ENCODE peak calls at places on chromosomes 5 and 9, in five cellular contexts. P is NB4, D is tibial nerve, W is A549, S is body of pancreas. R is an unnamed sample.
A peak's percentile ranks its signal among the peaks of the same experiment; 100 is the strongest.

GRCh38 chr9:137524597-137525317 is 25.4 kb downstream of the PNPLA7 start:
- DNase-seq in P (no peak), D (no peak), W (no peak), S (no peak), R (no peak)

GRCh38 chr9:84139296-84140100 is 158.9 kb downstream of the RMI1 start:
- DNase-seq in P (peak; percentile 48), D (peak; percentile 47), W (no peak), S (peak; percentile 60), R (no peak)

GRCh38 chr9:5799314-5799713 is 33.6 kb downstream of the ERMP1 start:
- DNase-seq in P (peak; percentile 75), D (peak; percentile 13), W (peak; percentile 41), S (peak; percentile 39), R (no peak)

GRCh38 chr9:97593960-97594359 is 39.2 kb downstream of the TSTD2 start:
- DNase-seq in P (no peak), D (no peak), W (no peak), S (no peak), R (no peak)

GRCh38 chr9:8802242-8802641 is 1002.7 kb upstream of the DMAC1 start:
- DNase-seq in P (no peak), D (no peak), W (no peak), S (no peak), R (no peak)

GRCh38 chr5:32562841-32563240 is 22.5 kb upstream of the SUB1 start:
- DNase-seq in P (no peak), D (no peak), W (no peak), S (no peak), R (no peak)

GRCh38 chr5:149694007-149694406 is 36.1 kb upstream of the PPARGC1B start:
- DNase-seq in P (no peak), D (no peak), W (no peak), S (no peak), R (no peak)

GRCh38 chr9:73683862-73684591 is 532.4 kb downstream of the ANXA1 start:
- DNase-seq in P (peak; percentile 17), D (no peak), W (no peak), S (no peak), R (no peak)

GRCh38 chr5:91077623-91078022 is 305.5 kb downstream of the ARRDC3 start:
- DNase-seq in P (no peak), D (no peak), W (no peak), S (no peak), R (no peak)

GRCh38 chr5:171840701-171841522 is 55.3 kb downstream of the SMIM23 start:
- DNase-seq in P (peak; percentile 84), D (no peak), W (no peak), S (peak; percentile 24), R (peak; percentile 68)

GRCh38 chr9:114121445-114122151 is 22.5 kb upstream of the KIF12 start:
- DNase-seq in P (no peak), D (no peak), W (no peak), S (no peak), R (no peak)

GRCh38 chr5:91182763-91183162 is 200.4 kb downstream of the ARRDC3 start:
- DNase-seq in P (peak; percentile 85), D (peak; percentile 39), W (no peak), S (peak; percentile 24), R (peak; percentile 40)

GRCh38 chr5:75265731-75266130 is 29.1 kb upstream of the ANKRD31 start:
- DNase-seq in P (peak; percentile 48), D (no peak), W (peak; percentile 21), S (no peak), R (no peak)

GRCh38 chr5:50665091-50665490 is 1.3 kb upstream of the PARP8 start:
- DNase-seq in P (peak; percentile 52), D (no peak), W (no peak), S (no peak), R (no peak)

GRCh38 chr5:65926276-65926761 is at the start of gene ERBIN:
- DNase-seq in P (peak; percentile 81), D (peak; percentile 76), W (peak; percentile 47), S (peak; percentile 87), R (peak; percentile 97)

GRCh38 chr9:134204041-134204440 is 39.7 kb upstream of the RNU6ATAC start:
- DNase-seq in P (no peak), D (no peak), W (no peak), S (no peak), R (no peak)

GRCh38 chr9:79184821-79185220 is 386.9 kb upstream of the TLE4 start:
- DNase-seq in P (no peak), D (no peak), W (no peak), S (no peak), R (no peak)

GRCh38 chr9:70412678-70413426 is 1.6 kb downstream of the KLF9 start:
- DNase-seq in P (peak; percentile 34), D (peak; percentile 62), W (peak; percentile 53), S (peak; percentile 92), R (peak; percentile 97)

GRCh38 chr9:37054513-37054776 is 20.4 kb upstream of the PAX5 start:
- DNase-seq in P (no peak), D (no peak), W (no peak), S (no peak), R (no peak)

GRCh38 chr9:16540996-16541668 is 329.3 kb downstream of the BNC2 start:
- DNase-seq in P (no peak), D (no peak), W (no peak), S (no peak), R (no peak)

GRCh38 chr9:83066771-83067170 is 3.8 kb upstream of the RASEF start:
- DNase-seq in P (no peak), D (no peak), W (no peak), S (no peak), R (no peak)

GRCh38 chr9:37464006-37464405 is 1.2 kb downstream of the ZBTB5 start:
- DNase-seq in P (no peak), D (no peak), W (no peak), S (no peak), R (no peak)

GRCh38 chr5:86806206-86806605 is 188.5 kb downstream of the COX7C start:
- DNase-seq in P (no peak), D (no peak), W (no peak), S (no peak), R (no peak)

DNA sequence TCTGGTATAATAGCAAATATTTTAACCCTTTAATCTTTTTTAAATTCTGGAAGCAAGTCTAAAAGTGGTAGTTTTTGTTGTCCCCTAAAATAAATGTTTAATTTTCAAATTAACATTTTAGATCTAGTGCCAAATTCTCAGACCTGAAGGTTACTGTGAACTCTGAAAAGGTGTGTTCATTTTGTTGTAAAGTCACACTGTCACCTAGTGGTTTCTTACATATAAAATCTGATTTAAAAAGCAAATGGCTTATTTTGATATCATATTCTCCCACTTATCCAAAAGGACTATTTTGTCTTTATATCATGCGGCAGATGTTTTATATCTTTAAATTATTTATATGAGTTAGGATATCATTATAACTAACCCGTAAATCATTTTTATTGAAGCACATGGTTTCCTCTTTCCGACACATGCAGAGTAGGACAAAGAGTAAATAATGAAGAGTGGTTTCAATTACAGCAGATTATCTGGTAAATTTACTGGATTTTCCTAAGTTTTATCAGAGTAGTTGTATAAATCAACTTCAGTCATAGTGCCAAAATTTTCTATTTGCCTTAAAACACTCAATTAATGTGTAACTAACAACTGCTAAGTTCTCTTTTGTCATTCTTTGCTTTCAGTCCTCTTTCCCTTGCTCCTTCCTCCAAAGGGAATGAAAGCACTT is 189.4 kb downstream of the COX7C start:
- DNase-seq in P (no peak), D (no peak), W (no peak), S (no peak), R (no peak)
- TF ChIP-seq CTCF in P (no peak), D (no peak), W (no peak), S (no peak), R (no peak)

GRCh38 chr5:42808888-42809611 is 2.6 kb downstream of the SELENOP start:
- DNase-seq in P (no peak), D (no peak), W (no peak), S (no peak), R (no peak)
- H3K4me3 ChIP-seq in P (no peak overlapping the region), D (peak overlapping the region; percentile 59), W (no peak overlapping the region), S (no peak overlapping the region), R (peak overlapping the region; percentile 1)

GRCh38 chr9:124286292-124286931 is 28.7 kb downstream of the NEK6 start:
- DNase-seq in P (peak; percentile 70), D (no peak), W (peak; percentile 76), S (peak; percentile 44), R (no peak)
- TF ChIP-seq POLR2A in P (no peak), D (no peak), W (no peak), S (no peak), R (no peak)

DNA sequence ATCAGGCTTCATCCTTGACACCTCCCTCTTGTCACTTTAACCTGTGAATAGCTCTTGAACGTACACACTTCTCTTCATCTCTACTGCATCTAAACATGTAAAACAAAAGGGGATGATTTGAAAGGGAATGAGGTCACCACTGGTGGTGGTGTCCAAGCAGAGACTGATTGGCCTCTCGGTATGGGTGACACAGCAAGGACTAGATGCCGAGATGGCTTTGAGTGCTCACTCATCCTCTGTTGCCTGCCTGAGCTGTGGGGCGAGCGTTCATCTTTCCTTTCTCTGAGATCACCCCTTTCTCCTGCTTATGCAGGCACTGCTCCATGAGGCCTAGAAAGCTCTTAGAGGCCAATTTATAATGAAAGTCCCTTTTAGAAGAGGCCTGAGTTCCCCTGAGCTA is 51.9 kb downstream of the SEC61B start:
- DNase-seq in P (no peak), D (no peak), W (no peak), S (no peak), R (no peak)
- TF ChIP-seq CTCF in P (no peak), D (no peak), W (no peak), S (no peak), R (no peak)

GRCh38 chr9:7089391-7089790 is 331.6 kb downstream of the KDM4C start:
- DNase-seq in P (no peak), D (no peak), W (no peak), S (no peak), R (no peak)

GRCh38 chr9:7086389-7086788 is 328.6 kb downstream of the KDM4C start:
- DNase-seq in P (no peak), D (no peak), W (no peak), S (no peak), R (no peak)

GRCh38 chr9:7089794-7090193 is 332.0 kb downstream of the KDM4C start:
- DNase-seq in P (no peak), D (no peak), W (no peak), S (no peak), R (no peak)

GRCh38 chr9:7085357-7085756 is 327.6 kb downstream of the KDM4C start:
- DNase-seq in P (no peak), D (no peak), W (no peak), S (no peak), R (no peak)

GRCh38 chr9:7088598-7088997 is 330.8 kb downstream of the KDM4C start:
- DNase-seq in P (no peak), D (no peak), W (no peak), S (no peak), R (no peak)
- H3K4me3 ChIP-seq in P (no peak overlapping the region), D (no peak overlapping the region), W (no peak overlapping the region), S (no peak overlapping the region), R (no peak overlapping the region)

GRCh38 chr5:159773062-159773924 is 143.0 kb upstream of the ADRA1B start:
- DNase-seq in P (peak; percentile 85), D (peak; percentile 48), W (peak; percentile 67), S (peak; percentile 73), R (peak; percentile 52)
- TF ChIP-seq POLR2A in P (no peak), D (no peak), W (peak; percentile 19), S (no peak), R (no peak)